ENCODE peak calls at places on chromosomes 1 and 21, in four cellular contexts. Z is transverse colon; E is CD4-positive, alpha-beta T cell; Q is activated CD8-positive, alpha-beta T cell treated with anti-CD3 and anti-CD28 coated beads for 36 hours. G is an unnamed sample.

GRCh38 chr1:222420621-222421020 is 127.3 kb downstream of the HHIPL2 start:
- DNase-seq in Z (no peak), E (peak; percentile 38), Q (no peak), G (no peak)

GRCh38 chr1:89698020-89698560 is 65.2 kb downstream of the LRRC8C start:
- DNase-seq in Z (no peak), E (no peak), Q (no peak), G (no peak)

GRCh38 chr21:14889080-14889805 is 175.6 kb downstream of the NRIP1 start:
- DNase-seq in Z (peak; percentile 47), E (no peak), Q (no peak), G (no peak)

GRCh38 chr21:33411949-33412430 is 8.8 kb downstream of the IFNGR2 start:
- DNase-seq in Z (peak; percentile 68), E (no peak), Q (no peak), G (no peak)

GRCh38 chr1:215845224-215845902 is 278.3 kb downstream of the KCTD3 start:
- DNase-seq in Z (no peak), E (no peak), Q (no peak), G (no peak)

GRCh38 chr1:7013833-7014639 is 228.8 kb downstream of the CAMTA1 start:
- DNase-seq in Z (no peak), E (no peak), Q (no peak), G (peak; percentile 61)

GRCh38 chr1:37831109-37831508 is 23.1 kb upstream of the YRDC start:
- DNase-seq in Z (no peak), E (no peak), Q (no peak), G (no peak)

GRCh38 chr1:36116906-36117305 is 8.1 kb downstream of the COL8A2 start:
- DNase-seq in Z (no peak), E (no peak), Q (no peak), G (no peak)

GRCh38 chr21:15826147-15826780 is 96.5 kb downstream of the USP25 start:
- DNase-seq in Z (peak; percentile 26), E (no peak), Q (peak; percentile 31), G (no peak)

GRCh38 chr1:71273326-71273725 is 192.5 kb upstream of the ZRANB2 start:
- DNase-seq in Z (no peak), E (no peak), Q (no peak), G (no peak)

GRCh38 chr1:201447911-201448871 is 20.8 kb downstream of the PHLDA3 start:
- DNase-seq in Z (peak; percentile 82), E (peak; percentile 51), Q (peak; percentile 84), G (no peak)

GRCh38 chr1:248782311-248782887 is 26.8 kb upstream of the LYPD8 start:
- DNase-seq in Z (no peak), E (no peak), Q (no peak), G (no peak)

GRCh38 chr21:21114456-21114855 is 116.2 kb downstream of the NCAM2 start:
- DNase-seq in Z (no peak), E (no peak), Q (no peak), G (no peak)

GRCh38 chr21:38869946-38870345 is 64.2 kb downstream of the ETS2 start:
- DNase-seq in Z (no peak), E (no peak), Q (no peak), G (no peak)

GRCh38 chr1:24904731-24905354 is 25.2 kb downstream of the RUNX3 start:
- DNase-seq in Z (peak; percentile 5), E (no peak), Q (no peak), G (no peak)

GRCh38 chr21:28540514-28540913 is 452.2 kb downstream of the LTN1 start:
- DNase-seq in Z (no peak), E (no peak), Q (no peak), G (no peak)

GRCh38 chr1:226657788-226658537 is 81.1 kb downstream of the ITPKB start:
- DNase-seq in Z (no peak), E (no peak), Q (no peak), G (peak; percentile 85)

GRCh38 chr1:64240209-64240608 is 36.8 kb downstream of the UBE2U start:
- DNase-seq in Z (no peak), E (no peak), Q (no peak), G (no peak)

GRCh38 chr1:64245495-64245894 is 42.1 kb downstream of the UBE2U start:
- DNase-seq in Z (no peak), E (no peak), Q (peak; percentile 2), G (no peak)

GRCh38 chr1:64241069-64241468 is 37.6 kb downstream of the UBE2U start:
- DNase-seq in Z (no peak), E (no peak), Q (no peak), G (no peak)

GRCh38 chr1:64243757-64244080 is 40.3 kb downstream of the UBE2U start:
- DNase-seq in Z (no peak), E (no peak), Q (no peak), G (no peak)

GRCh38 chr1:64242895-64243756 is 39.7 kb downstream of the UBE2U start:
- DNase-seq in Z (no peak), E (no peak), Q (no peak), G (no peak)
- TF ChIP-seq CTCF in Z (peak; percentile 44), E (peak; percentile 58), Q (peak; percentile 59), G (no peak)

GRCh38 chr1:12051361-12051760 is 11.7 kb upstream of the TNFRSF8 start:
- DNase-seq in Z (no peak), E (no peak), Q (no peak), G (no peak)

GRCh38 chr1:12053752-12054548 is 9.2 kb upstream of the TNFRSF8 start:
- DNase-seq in Z (no peak), E (no peak), Q (peak; percentile 55), G (no peak)

GRCh38 chr1:12052008-12052573 is 11.0 kb upstream of the TNFRSF8 start:
- DNase-seq in Z (peak; percentile 34), E (no peak), Q (peak; percentile 62), G (peak; percentile 26)

GRCh38 chr1:12055259-12055658 is 7.8 kb upstream of the TNFRSF8 start:
- DNase-seq in Z (no peak), E (no peak), Q (no peak), G (no peak)

GRCh38 chr1:12052997-12053686 is 10.0 kb upstream of the TNFRSF8 start:
- DNase-seq in Z (no peak), E (no peak), Q (no peak), G (no peak)
- TF ChIP-seq CTCF in Z (no peak), E (no peak), Q (no peak), G (no peak)

GRCh38 chr1:18878538-18879220 is 19.2 kb upstream of the TAS1R2 start:
- DNase-seq in Z (no peak), E (no peak), Q (no peak), G (no peak)

GRCh38 chr1:18879221-18879790 is 19.8 kb upstream of the TAS1R2 start:
- DNase-seq in Z (no peak), E (no peak), Q (no peak), G (no peak)

GRCh38 chr1:18876210-18876609 is 16.8 kb upstream of the TAS1R2 start:
- DNase-seq in Z (no peak), E (no peak), Q (no peak), G (no peak)

GRCh38 chr1:18875796-18876128 is 16.3 kb upstream of the TAS1R2 start:
- DNase-seq in Z (no peak), E (no peak), Q (no peak), G (no peak)

DNA sequence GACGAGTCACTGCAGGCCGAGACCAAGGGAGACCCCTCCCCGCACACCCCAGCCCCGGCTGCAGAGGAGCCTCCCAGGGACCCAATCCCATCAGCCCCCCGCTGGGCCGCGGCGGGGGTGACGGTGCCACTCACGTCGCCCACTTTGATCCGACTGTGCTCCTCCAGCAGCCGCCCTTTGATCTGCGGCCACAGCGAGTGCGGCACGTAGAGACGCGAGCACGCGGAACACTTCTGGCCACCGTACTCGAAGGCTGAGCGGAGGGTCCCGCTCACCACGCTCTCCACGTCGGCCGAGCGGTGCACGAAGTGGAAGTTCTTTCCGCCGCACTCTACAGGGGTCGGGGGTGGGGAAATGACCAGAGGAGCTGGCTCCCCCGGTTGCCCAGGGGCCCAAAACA is 17.8 kb upstream of the TAS1R2 start:
- DNase-seq in Z (no peak), E (no peak), Q (no peak), G (no peak)
- TF ChIP-seq CTCF in Z (no peak), E (no peak), Q (no peak), G (no peak)

GRCh38 chr1:158398818-158399502 is at the start of gene OR10T2:
- DNase-seq in Z (no peak), E (no peak), Q (peak; percentile 26), G (peak; percentile 63)
- TF ChIP-seq CTCF in Z (no peak), E (no peak), Q (no peak), G (no peak)

GRCh38 chr21:23694396-23694795 is 1912.9 kb downstream of the MRPL39 start:
- DNase-seq in Z (no peak), E (no peak), Q (no peak), G (no peak)
- TF ChIP-seq CTCF in Z (no peak), E (no peak), Q (no peak), G (no peak)

GRCh38 chr1:17913326-17914115 is 158.4 kb downstream of the ACTL8 start:
- DNase-seq in Z (no peak), E (no peak), Q (no peak), G (peak; percentile 72)

GRCh38 chr1:17912491-17912890 is 157.4 kb downstream of the ACTL8 start:
- DNase-seq in Z (no peak), E (no peak), Q (no peak), G (peak; percentile 69)

GRCh38 chr1:17911789-17912188 is 156.7 kb downstream of the ACTL8 start:
- DNase-seq in Z (no peak), E (no peak), Q (no peak), G (no peak)

GRCh38 chr1:17908945-17909344 is 153.8 kb downstream of the ACTL8 start:
- DNase-seq in Z (no peak), E (no peak), Q (no peak), G (peak; percentile 37)

DNA sequence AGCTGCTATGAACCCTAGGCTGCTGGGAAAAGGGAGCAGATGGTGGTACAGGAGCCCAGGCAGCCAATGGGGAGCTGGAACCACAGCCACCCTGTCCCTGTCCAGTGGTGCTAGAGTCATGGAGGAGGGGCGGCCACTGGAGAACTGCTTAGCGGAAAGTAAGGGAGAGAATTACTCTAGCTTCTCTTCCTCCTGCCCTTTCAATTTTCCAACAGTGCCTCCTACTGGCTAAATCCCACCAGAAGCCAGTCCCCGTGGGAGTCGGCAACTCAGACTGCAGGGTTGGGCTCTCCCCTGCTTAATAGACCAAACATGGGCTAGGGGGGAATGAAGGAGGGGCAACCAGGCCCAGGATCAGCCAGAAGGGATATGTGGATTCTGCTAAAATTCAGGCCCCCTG is 154.5 kb downstream of the ACTL8 start:
- DNase-seq in Z (no peak), E (no peak), Q (no peak), G (no peak)
- TF ChIP-seq CTCF in Z (no peak), E (no peak), Q (no peak), G (no peak)

G was measured in lower leg skin.